ENCODE peak calls at places on chromosome 1, in six cellular contexts. One of them, this sample, is unnamed. For H3K4me1 and H3K9me3, the result is how much of the 10 kb centered on the place peaks cover.

GRCh38 chr1:177780096-177780700 is 189.7 kb downstream of the SEC16B start:
- DNase-seq in CD8-positive, alpha-beta T cell: no peak
- DNase-seq in suprapubic skin: no peak
- DNase-seq in tibial nerve: no peak
- DNase-seq in sigmoid colon: no peak
- DNase-seq in Peyer's patch: no peak
- DNase-seq in this sample: no peak

GRCh38 chr1:13494712-13495111 is 19.1 kb downstream of the LRRC38 start:
- DNase-seq in Peyer's patch: no peak
- DNase-seq in CD8-positive, alpha-beta T cell: no peak
- DNase-seq in sigmoid colon: no peak
- DNase-seq in tibial nerve: no peak
- DNase-seq in suprapubic skin: no peak
- DNase-seq in this sample: no peak

GRCh38 chr1:160652924-160653619 is 6.2 kb upstream of the SLAMF1 start:
- DNase-seq in suprapubic skin: no peak
- DNase-seq in sigmoid colon: no peak
- DNase-seq in tibial nerve: no peak
- DNase-seq in CD8-positive, alpha-beta T cell: no peak
- DNase-seq in Peyer's patch: no peak
- DNase-seq in this sample: no peak

GRCh38 chr1:244361764-244362473 is 89.8 kb downstream of the ADSS2 start:
- DNase-seq in Peyer's patch: no peak
- DNase-seq in tibial nerve: no peak
- DNase-seq in CD8-positive, alpha-beta T cell: no peak
- DNase-seq in sigmoid colon: no peak
- DNase-seq in suprapubic skin: no peak
- DNase-seq in this sample: no peak

GRCh38 chr1:204791453-204792366 is 79.0 kb upstream of the NFASC start:
- DNase-seq in Peyer's patch: peak
- DNase-seq in CD8-positive, alpha-beta T cell: peak
- DNase-seq in sigmoid colon: peak
- DNase-seq in suprapubic skin: peak
- DNase-seq in tibial nerve: peak
- DNase-seq in this sample: peak

GRCh38 chr1:177209357-177209756 is 38.6 kb downstream of the BRINP2 start:
- DNase-seq in sigmoid colon: peak
- DNase-seq in suprapubic skin: peak
- DNase-seq in tibial nerve: peak
- DNase-seq in Peyer's patch: peak
- DNase-seq in CD8-positive, alpha-beta T cell: no peak
- DNase-seq in this sample: peak

GRCh38 chr1:239297910-239298309 is 88.5 kb upstream of the CHRM3 start:
- DNase-seq in CD8-positive, alpha-beta T cell: no peak
- DNase-seq in suprapubic skin: no peak
- DNase-seq in sigmoid colon: no peak
- DNase-seq in Peyer's patch: no peak
- DNase-seq in tibial nerve: no peak
- DNase-seq in this sample: no peak

GRCh38 chr1:193406901-193407300 is 220.5 kb upstream of the B3GALT2 start:
- DNase-seq in suprapubic skin: no peak
- DNase-seq in Peyer's patch: peak
- DNase-seq in tibial nerve: no peak
- DNase-seq in CD8-positive, alpha-beta T cell: no peak
- DNase-seq in sigmoid colon: no peak
- DNase-seq in this sample: no peak

GRCh38 chr1:145997156-145998023 is 1.0 kb upstream of the TXNIP start:
- DNase-seq in Peyer's patch: peak
- DNase-seq in CD8-positive, alpha-beta T cell: peak
- DNase-seq in tibial nerve: no peak
- DNase-seq in sigmoid colon: peak
- DNase-seq in suprapubic skin: peak
- DNase-seq in this sample: peak

GRCh38 chr1:41333146-41333784 is 28.0 kb upstream of the FOXO6 start:
- DNase-seq in sigmoid colon: no peak
- DNase-seq in Peyer's patch: no peak
- DNase-seq in tibial nerve: no peak
- DNase-seq in suprapubic skin: peak
- DNase-seq in CD8-positive, alpha-beta T cell: no peak
- DNase-seq in this sample: no peak

DNA sequence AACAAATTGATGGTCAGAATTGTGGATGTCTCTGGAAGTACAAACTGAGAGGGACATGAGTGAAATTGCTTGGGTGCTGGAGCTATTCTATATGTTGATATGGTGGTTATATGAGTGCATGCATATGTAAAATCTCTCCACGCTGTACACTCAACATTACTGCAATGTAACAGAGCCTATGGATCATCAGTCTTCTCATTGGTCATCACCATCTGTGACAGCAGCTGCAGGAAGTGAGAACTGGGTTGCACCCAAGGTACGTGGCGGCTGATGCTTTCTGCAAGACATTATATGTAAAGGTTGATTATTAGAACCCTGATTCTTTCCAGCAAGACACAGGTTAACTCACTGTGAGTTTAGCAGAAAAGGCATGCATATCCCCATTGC is 387.1 kb downstream of the OMA1 start:
- DNase-seq in tibial nerve: no peak
- DNase-seq in sigmoid colon: no peak
- DNase-seq in suprapubic skin: no peak
- DNase-seq in CD8-positive, alpha-beta T cell: no peak
- DNase-seq in Peyer's patch: no peak
- DNase-seq in this sample: no peak
- H3K4me1 ChIP-seq in tibial nerve: under half
- H3K4me1 ChIP-seq in sigmoid colon: under half
- H3K4me1 ChIP-seq in suprapubic skin: under half
- H3K4me1 ChIP-seq in CD8-positive, alpha-beta T cell: under half
- H3K4me1 ChIP-seq in Peyer's patch: under half
- H3K4me1 ChIP-seq in this sample: under half

DNA sequence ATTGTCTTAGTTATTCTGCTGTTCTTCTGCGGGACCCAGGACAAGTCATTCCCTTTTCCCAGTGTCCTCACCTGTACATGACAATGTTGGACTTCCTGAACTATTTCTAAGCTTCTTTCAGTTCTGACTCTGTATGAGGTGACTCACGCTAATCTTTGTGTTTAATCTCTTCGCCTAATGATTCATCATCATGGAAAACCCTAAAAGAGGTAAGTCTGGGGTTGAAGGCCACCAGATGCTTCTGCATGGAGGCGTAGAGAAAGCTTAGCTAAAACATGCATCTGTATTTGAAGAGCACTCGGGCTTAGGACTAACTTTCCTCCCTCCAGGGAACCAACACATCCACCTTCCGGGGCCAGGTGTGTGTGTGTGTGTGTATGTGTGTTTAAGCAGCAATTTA is 7.4 kb downstream of the SPRR5 start:
- DNase-seq in CD8-positive, alpha-beta T cell: no peak
- DNase-seq in tibial nerve: no peak
- DNase-seq in Peyer's patch: no peak
- DNase-seq in sigmoid colon: no peak
- DNase-seq in suprapubic skin: no peak
- DNase-seq in this sample: no peak
- H3K9me3 ChIP-seq in CD8-positive, alpha-beta T cell: under half
- H3K9me3 ChIP-seq in tibial nerve: under half
- H3K9me3 ChIP-seq in Peyer's patch: under half
- H3K9me3 ChIP-seq in sigmoid colon: under half
- H3K9me3 ChIP-seq in suprapubic skin: under half
- H3K9me3 ChIP-seq in this sample: under half

DNA sequence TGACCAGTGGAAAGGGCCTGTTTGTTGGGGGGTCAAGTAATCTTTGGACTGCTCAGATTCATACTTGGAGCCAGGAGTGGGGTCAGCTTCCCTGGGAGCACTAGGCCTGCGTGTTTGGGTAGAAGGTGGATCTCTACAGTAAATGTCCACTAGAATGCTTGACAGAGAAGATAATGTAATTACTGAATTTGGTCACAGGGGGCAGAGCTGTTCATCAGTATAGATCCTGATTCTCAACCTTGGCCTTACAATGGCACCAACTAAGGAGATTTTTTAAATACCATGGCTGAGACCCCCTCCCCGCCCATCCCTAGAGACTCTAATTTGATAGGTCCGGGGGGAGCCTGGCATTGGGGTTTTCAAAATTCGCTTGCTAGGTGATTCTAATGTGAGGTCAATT is 217.5 kb upstream of the PLXNA2 start:
- DNase-seq in tibial nerve: no peak
- DNase-seq in Peyer's patch: no peak
- DNase-seq in CD8-positive, alpha-beta T cell: no peak
- DNase-seq in sigmoid colon: no peak
- DNase-seq in suprapubic skin: no peak
- DNase-seq in this sample: no peak
- TF ChIP-seq CTCF in tibial nerve: no peak
- TF ChIP-seq CTCF in Peyer's patch: no peak
- TF ChIP-seq CTCF in CD8-positive, alpha-beta T cell: no peak
- TF ChIP-seq CTCF in sigmoid colon: no peak
- TF ChIP-seq CTCF in suprapubic skin: no peak
- TF ChIP-seq CTCF in this sample: peak

DNA sequence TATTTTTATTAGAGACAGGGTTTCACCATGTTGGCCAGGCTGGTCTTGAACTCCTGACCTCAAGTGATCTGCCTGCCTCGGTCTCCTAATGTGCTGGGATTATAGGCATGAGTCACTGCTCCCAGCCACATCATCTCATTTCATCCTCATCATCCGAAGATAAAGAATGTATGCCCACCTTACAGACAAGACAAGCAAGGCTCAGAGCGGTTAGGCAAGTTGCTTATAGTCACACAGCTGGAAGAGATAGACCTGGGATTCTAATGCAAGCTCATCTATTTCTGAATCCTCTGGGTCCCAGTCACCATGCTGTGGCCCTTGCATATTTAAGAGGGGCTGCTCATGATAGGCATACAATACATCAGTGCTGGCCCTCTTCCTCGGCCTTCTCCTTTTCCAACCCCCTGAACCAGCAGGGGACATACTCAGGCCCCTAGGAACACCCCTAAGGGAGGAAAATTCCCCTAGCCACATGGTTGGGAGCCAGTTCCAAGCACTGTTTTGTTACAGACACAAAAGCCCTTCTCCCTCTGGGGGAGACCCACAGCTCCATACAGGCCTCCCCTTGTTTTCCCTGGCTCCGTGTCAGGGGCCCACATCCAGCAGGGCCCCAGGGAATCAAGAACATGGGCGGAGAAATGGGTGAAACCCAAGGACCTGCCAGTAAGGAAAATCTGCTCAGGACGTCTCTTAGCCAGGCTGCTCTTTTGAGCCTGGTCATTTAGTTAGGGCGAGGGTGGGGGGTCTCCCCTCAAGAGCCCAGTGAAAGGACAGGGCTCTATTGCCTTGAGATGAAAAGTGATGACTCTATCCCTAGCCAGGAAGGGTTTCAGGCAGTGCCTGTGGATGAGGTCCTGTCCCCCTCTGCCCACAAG is 6.9 kb downstream of the CSRP1 start:
- DNase-seq in tibial nerve: no peak
- DNase-seq in sigmoid colon: no peak
- DNase-seq in Peyer's patch: no peak
- DNase-seq in CD8-positive, alpha-beta T cell: no peak
- DNase-seq in suprapubic skin: no peak
- DNase-seq in this sample: no peak
- H3K4me1 ChIP-seq in tibial nerve: half or more
- H3K4me1 ChIP-seq in sigmoid colon: under half
- H3K4me1 ChIP-seq in Peyer's patch: under half
- H3K4me1 ChIP-seq in CD8-positive, alpha-beta T cell: under half
- H3K4me1 ChIP-seq in suprapubic skin: half or more
- H3K4me1 ChIP-seq in this sample: under half

GRCh38 chr1:220892086-220892376 is 12.8 kb downstream of the HLX start:
- DNase-seq in sigmoid colon: no peak
- DNase-seq in suprapubic skin: no peak
- DNase-seq in Peyer's patch: no peak
- DNase-seq in CD8-positive, alpha-beta T cell: no peak
- DNase-seq in tibial nerve: no peak
- DNase-seq in this sample: no peak

GRCh38 chr1:220892997-220893700 is 13.9 kb downstream of the HLX start:
- DNase-seq in Peyer's patch: no peak
- DNase-seq in CD8-positive, alpha-beta T cell: no peak
- DNase-seq in tibial nerve: no peak
- DNase-seq in sigmoid colon: no peak
- DNase-seq in suprapubic skin: no peak
- DNase-seq in this sample: no peak

GRCh38 chr1:220894924-220895256 is 15.6 kb downstream of the HLX start:
- DNase-seq in sigmoid colon: no peak
- DNase-seq in tibial nerve: no peak
- DNase-seq in Peyer's patch: no peak
- DNase-seq in CD8-positive, alpha-beta T cell: no peak
- DNase-seq in suprapubic skin: no peak
- DNase-seq in this sample: no peak

GRCh38 chr1:220894025-220894923 is 15.0 kb downstream of the HLX start:
- DNase-seq in tibial nerve: no peak
- DNase-seq in CD8-positive, alpha-beta T cell: no peak
- DNase-seq in Peyer's patch: no peak
- DNase-seq in suprapubic skin: no peak
- DNase-seq in sigmoid colon: peak
- DNase-seq in this sample: peak

GRCh38 chr1:220893701-220894024 is 14.4 kb downstream of the HLX start:
- DNase-seq in CD8-positive, alpha-beta T cell: no peak
- DNase-seq in tibial nerve: no peak
- DNase-seq in sigmoid colon: no peak
- DNase-seq in Peyer's patch: no peak
- DNase-seq in suprapubic skin: no peak
- DNase-seq in this sample: no peak
- H3K9me3 ChIP-seq in CD8-positive, alpha-beta T cell: under half
- H3K9me3 ChIP-seq in tibial nerve: under half
- H3K9me3 ChIP-seq in sigmoid colon: under half
- H3K9me3 ChIP-seq in Peyer's patch: under half
- H3K9me3 ChIP-seq in suprapubic skin: under half
- H3K9me3 ChIP-seq in this sample: under half